ENCODE peak calls at places on chromosomes 11 and 22, in four cellular contexts. A is SK-N-SH, Q is WTC11, W is GM12878. J is an unnamed sample.

GRCh38 chr11:109853156-109853776 is 239.9 kb upstream of the ZC3H12C start:
- DNase-seq in Q (no peak), W (peak), A (no peak), J (peak)

GRCh38 chr11:71206186-71206585 is 46.2 kb downstream of the SHANK2 start:
- DNase-seq in W (no peak), A (no peak), Q (no peak), J (no peak)

GRCh38 chr11:47399860-47400812 is 8.3 kb upstream of the SLC39A13 start:
- DNase-seq in Q (peak), W (no peak), A (peak), J (peak)

GRCh38 chr11:66119348-66120133 is 49.5 kb downstream of the PACS1 start:
- DNase-seq in W (no peak), Q (no peak), A (peak), J (no peak)

GRCh38 chr11:115944596-115944995 is 440.4 kb upstream of the CADM1 start:
- DNase-seq in Q (no peak), A (no peak), W (no peak), J (no peak)

GRCh38 chr11:67366546-67366945 is 6.9 kb downstream of the CLCF1 start:
- DNase-seq in W (no peak), A (no peak), Q (no peak), J (no peak)

GRCh38 chr11:15826826-15827225 is 529.5 kb downstream of the SOX6 start:
- DNase-seq in Q (peak), A (peak), W (no peak), J (peak)

GRCh38 chr11:91857194-91857593 is 367.4 kb upstream of the FAT3 start:
- DNase-seq in Q (no peak), W (no peak), A (no peak), J (no peak)

GRCh38 chr22:23796461-23796860 is 9.7 kb downstream of the SMARCB1 start:
- DNase-seq in A (peak), Q (no peak), W (no peak), J (no peak)

GRCh38 chr11:19677380-19678080 is 35.1 kb upstream of the NAV2 start:
- DNase-seq in Q (no peak), W (no peak), A (no peak), J (no peak)

GRCh38 chr11:65780770-65781151 is at the start of gene AP5B1:
- DNase-seq in W (no peak), Q (peak), A (peak), J (peak)

GRCh38 chr11:19187880-19188279 is 13.9 kb downstream of the CSRP3 start:
- DNase-seq in W (no peak), A (no peak), Q (no peak), J (no peak)

GRCh38 chr22:43424865-43425630 is 13.2 kb downstream of the MPPED1 start:
- DNase-seq in W (no peak), A (no peak), Q (no peak), J (no peak)

GRCh38 chr22:48234011-48234410 is 1471.6 kb downstream of the TBC1D22A start:
- DNase-seq in Q (no peak), W (no peak), A (no peak), J (no peak)

GRCh38 chr22:17966403-17966717 is 58.0 kb downstream of the MICAL3 start:
- DNase-seq in W (no peak), A (no peak), Q (no peak), J (no peak)

GRCh38 chr22:20071524-20071972 is 8.5 kb upstream of the DGCR8 start:
- DNase-seq in Q (no peak), A (no peak), W (no peak), J (peak)

GRCh38 chr11:18865951-18866350 is 73.3 kb downstream of the MRGPRX1 start:
- DNase-seq in A (no peak), W (no peak), Q (peak), J (no peak)

GRCh38 chr11:126969865-126970479 is 30.6 kb downstream of the KIRREL3 start:
- DNase-seq in Q (peak), A (peak), W (no peak), J (peak)

GRCh38 chr11:128919192-128919591 is 23.5 kb downstream of the TP53AIP1 start:
- DNase-seq in A (no peak), W (no peak), Q (no peak), J (no peak)

GRCh38 chr11:133516845-133517244 is 15.5 kb downstream of the OPCML start:
- DNase-seq in W (no peak), Q (no peak), A (no peak), J (no peak)

GRCh38 chr22:25203082-25203481 is 3.4 kb downstream of the CRYBB3 start:
- DNase-seq in A (no peak), W (no peak), Q (no peak), J (no peak)

GRCh38 chr11:104765401-104765800 is 132.9 kb downstream of the CASP12 start:
- DNase-seq in Q (no peak), W (no peak), A (no peak), J (no peak)

GRCh38 chr11:34604909-34605308 is 16.0 kb upstream of the EHF start:
- DNase-seq in Q (no peak), A (no peak), W (no peak), J (no peak)

GRCh38 chr11:131423715-131424114 is 53.3 kb downstream of the NTM start:
- DNase-seq in W (no peak), A (no peak), Q (no peak), J (no peak)

GRCh38 chr22:27699676-27700075 is 101.9 kb downstream of the MN1 start:
- DNase-seq in A (peak), Q (no peak), W (no peak), J (no peak)

GRCh38 chr11:47057374-47057773 is 119.3 kb downstream of the ARFGAP2 start:
- DNase-seq in Q (no peak), W (no peak), A (no peak), J (no peak)

GRCh38 chr22:48188211-48188845 is 1425.9 kb downstream of the TBC1D22A start:
- DNase-seq in W (no peak), A (no peak), Q (no peak), J (peak)

GRCh38 chr11:121112498-121113455 is 11.7 kb downstream of the TECTA start:
- DNase-seq in A (peak), Q (peak), W (no peak), J (peak)

GRCh38 chr22:28344893-28345292 is 334.7 kb downstream of the TTC28 start:
- DNase-seq in W (no peak), Q (no peak), A (no peak), J (no peak)

GRCh38 chr11:26539517-26539916 is 32.5 kb downstream of the MUC15 start:
- DNase-seq in Q (no peak), A (no peak), W (no peak), J (no peak)

GRCh38 chr22:25357056-25357455 is 137.6 kb downstream of the CRYBB2 start:
- DNase-seq in A (no peak), W (no peak), Q (no peak), J (no peak)

GRCh38 chr11:15507592-15507991 is 392.9 kb downstream of the INSC start:
- DNase-seq in A (no peak), W (no peak), Q (no peak), J (no peak)

GRCh38 chr22:39546889-39547586 is 14.5 kb upstream of the RPS19BP1 start:
- DNase-seq in A (no peak), W (no peak), Q (no peak), J (no peak)

GRCh38 chr22:39547587-39547947 is 15.0 kb upstream of the RPS19BP1 start:
- DNase-seq in Q (no peak), A (no peak), W (no peak), J (no peak)

GRCh38 chr22:39546064-39546365 is 13.5 kb upstream of the RPS19BP1 start:
- DNase-seq in W (no peak), A (no peak), Q (no peak), J (no peak)

GRCh38 chr22:39543095-39543494 is 10.5 kb upstream of the RPS19BP1 start:
- DNase-seq in A (peak), Q (peak), W (no peak), J (peak)

DNA sequence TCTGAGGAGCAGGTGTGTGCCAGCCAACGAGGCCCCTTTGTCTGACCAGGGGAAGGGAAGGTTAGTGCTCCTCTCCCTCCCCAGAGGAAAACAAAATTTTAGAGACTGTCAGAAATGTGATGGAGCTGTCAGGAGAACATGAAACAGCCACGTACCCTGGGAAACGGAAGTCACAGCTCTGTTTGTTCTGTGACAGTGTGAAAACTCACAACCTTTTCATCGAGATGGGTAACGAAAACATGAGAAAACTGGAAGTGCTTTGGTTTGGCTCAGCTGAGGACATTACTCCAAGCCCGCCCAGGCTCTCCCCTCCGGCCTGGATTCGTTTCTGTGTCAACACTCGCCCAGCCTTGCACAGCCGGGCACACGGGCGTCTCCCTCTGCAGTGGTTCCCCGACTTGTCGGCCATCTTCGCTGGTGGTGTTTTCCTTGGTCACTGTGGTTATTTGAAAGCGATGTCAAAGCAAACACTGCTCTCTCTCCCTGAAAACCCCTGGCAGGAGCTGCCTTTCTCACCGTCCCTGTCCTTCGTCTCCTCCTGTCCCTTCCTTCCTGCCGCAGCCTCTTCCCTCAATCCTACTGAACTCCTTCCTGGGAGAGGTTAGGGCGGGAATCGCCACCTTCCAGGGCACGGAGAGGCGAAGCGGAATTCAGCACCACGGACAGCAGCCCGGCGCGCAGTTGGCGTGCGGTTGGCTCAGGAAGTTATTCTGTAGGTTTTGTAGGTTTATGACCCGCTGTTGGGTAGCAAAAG is 12.9 kb upstream of the RPS19BP1 start:
- DNase-seq in Q (peak), A (no peak), W (no peak), J (peak)
- TF ChIP-seq USF1 in Q (peak), A (no peak), W (no peak), J (no peak)

GRCh38 chr11:17506314-17506713 is 29.7 kb upstream of the ABCC8 start:
- DNase-seq in A (no peak), W (no peak), Q (no peak), J (no peak)

GRCh38 chr11:17505146-17505545 is 28.5 kb upstream of the ABCC8 start:
- DNase-seq in W (no peak), A (no peak), Q (no peak), J (no peak)

GRCh38 chr11:17500673-17501072 is 24.0 kb upstream of the ABCC8 start:
- DNase-seq in Q (no peak), W (no peak), A (no peak), J (no peak)

GRCh38 chr11:17504330-17505107 is 27.9 kb upstream of the ABCC8 start:
- DNase-seq in Q (peak), A (peak), W (no peak), J (peak)

DNA sequence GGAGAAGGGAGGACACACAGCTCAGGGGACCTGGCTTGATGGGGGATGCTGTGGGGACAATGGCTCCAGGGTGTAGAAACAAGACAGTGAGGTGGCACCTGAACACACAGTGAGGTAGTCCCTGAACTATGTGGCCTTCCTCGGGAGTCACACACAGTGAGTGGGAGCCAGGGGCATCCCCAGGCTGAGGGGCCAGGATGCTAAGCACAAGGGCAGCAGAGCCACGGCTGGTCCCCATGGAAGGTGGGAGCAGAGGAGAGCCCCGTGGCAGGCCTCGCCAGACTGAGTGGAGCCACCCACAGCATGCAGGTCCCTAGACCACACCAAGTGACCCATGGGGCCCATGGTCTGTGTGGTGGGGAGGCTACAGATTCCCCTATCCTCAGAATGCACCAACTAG is 26.0 kb upstream of the ABCC8 start:
- DNase-seq in A (no peak), Q (no peak), W (no peak), J (no peak)
- TF ChIP-seq USF1 in A (no peak), Q (no peak), W (no peak), J (no peak)

DNA sequence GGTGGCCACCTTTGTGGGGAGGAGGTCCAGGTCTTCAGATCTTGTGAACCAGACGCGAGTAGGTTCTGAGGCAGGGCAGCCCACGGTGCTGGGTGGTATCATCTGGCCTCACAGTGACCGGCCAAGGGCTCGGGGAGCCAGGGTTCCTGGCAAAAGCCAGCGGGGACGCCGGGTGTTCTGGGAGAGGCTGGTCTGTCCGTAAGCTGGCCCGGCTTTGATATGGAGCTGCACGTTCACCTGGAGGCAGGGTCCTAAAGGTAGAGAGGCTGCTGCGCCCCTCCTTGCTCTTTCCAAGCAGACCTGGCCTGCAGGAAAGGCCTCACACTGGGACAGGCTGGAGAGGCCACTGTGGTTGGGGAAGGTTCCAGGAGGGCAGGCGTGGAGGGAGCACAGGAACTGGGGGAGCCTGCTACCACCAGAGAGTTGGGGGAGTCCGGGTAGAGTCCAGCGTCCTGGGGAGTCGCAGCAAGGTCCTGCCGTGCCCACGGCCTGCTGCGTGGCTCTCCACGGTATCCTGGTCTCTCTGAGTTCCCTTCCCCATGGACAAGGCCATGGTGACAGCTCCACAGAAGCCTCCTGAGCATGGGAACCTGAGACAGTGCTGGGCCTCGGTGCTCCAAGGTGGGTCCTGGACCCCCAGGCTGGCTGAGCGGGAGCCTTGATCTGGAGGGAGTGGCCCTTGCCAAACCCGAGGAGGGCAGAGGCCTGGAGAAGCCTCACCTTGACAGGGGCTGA is 452.4 kb upstream of the B3GAT1 start:
- DNase-seq in Q (no peak), W (no peak), A (no peak), J (no peak)
- TF ChIP-seq USF1 in Q (no peak), W (no peak), A (no peak), J (no peak)

GRCh38 chr11:2265854-2266585 is 4.4 kb downstream of the ASCL2 start:
- DNase-seq in A (no peak), W (no peak), Q (no peak), J (no peak)
- TF ChIP-seq USF1 in A (no peak), W (no peak), Q (no peak), J (no peak)

DNA sequence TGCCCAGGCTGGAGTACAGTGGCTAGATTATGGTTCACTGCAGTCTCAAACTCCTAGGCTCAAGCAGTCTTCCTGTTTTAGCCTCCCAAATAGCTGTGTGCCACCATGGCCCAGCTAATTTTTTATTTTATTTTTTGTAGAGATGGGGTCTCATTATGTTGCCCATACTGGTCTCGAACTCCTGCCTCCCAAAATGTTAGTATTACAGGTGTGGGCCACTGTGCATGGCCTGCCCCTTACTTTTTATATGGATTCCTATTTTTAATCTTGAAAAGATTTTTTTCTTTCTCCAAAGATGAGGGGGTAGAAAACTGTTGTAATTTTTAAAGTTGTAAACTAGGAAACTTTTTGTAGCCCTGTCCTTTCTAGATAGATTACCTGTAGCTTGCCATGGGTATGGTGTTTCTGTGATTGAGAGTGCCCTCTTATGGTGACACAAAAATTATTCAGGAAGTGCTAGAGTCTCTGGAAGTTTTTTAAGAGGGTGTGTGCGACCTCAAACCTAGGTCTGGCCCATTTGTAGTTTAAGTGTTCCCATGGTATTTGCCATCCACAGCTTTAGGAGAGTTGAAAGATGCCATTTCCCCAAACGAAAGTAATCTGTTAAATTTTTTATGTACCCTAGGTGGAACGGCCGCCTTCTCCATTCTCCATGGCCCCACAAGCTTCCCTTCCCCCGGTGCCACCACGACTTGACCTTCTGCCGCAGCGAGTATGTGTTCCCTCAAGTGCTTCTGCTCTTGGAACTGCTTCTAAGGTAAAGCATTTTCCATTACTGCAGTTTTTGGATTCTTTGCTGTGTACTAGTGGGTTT is 32.4 kb downstream of the MCAM start:
- DNase-seq in A (peak), Q (no peak), W (no peak), J (peak)
- TF ChIP-seq USF1 in A (no peak), Q (no peak), W (no peak), J (no peak)

J was measured in K562.